ENCODE peak calls at places on chromosomes 13 and 19, in four cellular contexts. P is adrenal gland, F is right lobe of liver, B is Peyer's patch. L is an unnamed sample. For H3K36me3, the result is how much of the 10 kb centered on the place peaks cover.

GRCh38 chr19:41965127-41965526 is 6.0 kb upstream of the RABAC1 start:
- DNase-seq in P (no peak), F (no peak), B (no peak), L (no peak)

GRCh38 chr19:13817615-13818371 is 22.6 kb downstream of the ZSWIM4 start:
- DNase-seq in B (peak), F (no peak), P (no peak), L (no peak)

GRCh38 chr19:46932346-46932745 is 71.5 kb downstream of the ARHGAP35 start:
- DNase-seq in F (no peak), P (no peak), B (no peak), L (no peak)

GRCh38 chr19:47698631-47699359 is 14.4 kb upstream of the EHD2 start:
- DNase-seq in P (no peak), F (no peak), B (no peak), L (no peak)

GRCh38 chr19:35696835-35697234 is 7.5 kb upstream of the ZBTB32 start:
- DNase-seq in B (no peak), P (no peak), F (no peak), L (no peak)

GRCh38 chr19:43997631-43998290 is 5.0 kb upstream of the ZNF230 start:
- DNase-seq in B (no peak), F (no peak), P (peak), L (no peak)

GRCh38 chr13:27425151-27425917 is 915 bp downstream of the GTF3A start:
- DNase-seq in P (peak), B (no peak), F (no peak), L (no peak)

GRCh38 chr13:21694831-21695230 is 24.0 kb downstream of the FGF9 start:
- DNase-seq in B (no peak), F (no peak), P (no peak), L (no peak)

GRCh38 chr13:47326061-47326460 is 429.2 kb upstream of the HTR2A start:
- DNase-seq in F (no peak), B (no peak), P (no peak), L (no peak)

GRCh38 chr19:3665681-3666544 is 34.4 kb downstream of the PIP5K1C start:
- DNase-seq in B (peak), F (peak), P (peak), L (peak)

GRCh38 chr13:53238241-53238640 is 209.6 kb downstream of the OLFM4 start:
- DNase-seq in P (no peak), F (no peak), B (no peak), L (no peak)

GRCh38 chr13:30108913-30109237 is 198.5 kb downstream of the KATNAL1 start:
- DNase-seq in P (no peak), B (peak), F (peak), L (no peak)

GRCh38 chr19:42250249-42250665 is 4.7 kb downstream of the ERF start:
- DNase-seq in P (peak), B (no peak), F (no peak), L (no peak)

GRCh38 chr19:3098515-3099346 is 4.6 kb downstream of the GNA11 start:
- DNase-seq in B (peak), P (peak), F (peak), L (no peak)

GRCh38 chr13:110574161-110574560 is 12.6 kb upstream of the RAB20 start:
- DNase-seq in F (peak), P (no peak), B (no peak), L (no peak)

GRCh38 chr13:43573787-43574562 is 212.8 kb downstream of the ENOX1 start:
- DNase-seq in F (no peak), P (no peak), B (no peak), L (no peak)

GRCh38 chr13:52173373-52173772 is 14.0 kb upstream of the NEK3 start:
- DNase-seq in B (no peak), F (no peak), P (no peak), L (no peak)

DNA sequence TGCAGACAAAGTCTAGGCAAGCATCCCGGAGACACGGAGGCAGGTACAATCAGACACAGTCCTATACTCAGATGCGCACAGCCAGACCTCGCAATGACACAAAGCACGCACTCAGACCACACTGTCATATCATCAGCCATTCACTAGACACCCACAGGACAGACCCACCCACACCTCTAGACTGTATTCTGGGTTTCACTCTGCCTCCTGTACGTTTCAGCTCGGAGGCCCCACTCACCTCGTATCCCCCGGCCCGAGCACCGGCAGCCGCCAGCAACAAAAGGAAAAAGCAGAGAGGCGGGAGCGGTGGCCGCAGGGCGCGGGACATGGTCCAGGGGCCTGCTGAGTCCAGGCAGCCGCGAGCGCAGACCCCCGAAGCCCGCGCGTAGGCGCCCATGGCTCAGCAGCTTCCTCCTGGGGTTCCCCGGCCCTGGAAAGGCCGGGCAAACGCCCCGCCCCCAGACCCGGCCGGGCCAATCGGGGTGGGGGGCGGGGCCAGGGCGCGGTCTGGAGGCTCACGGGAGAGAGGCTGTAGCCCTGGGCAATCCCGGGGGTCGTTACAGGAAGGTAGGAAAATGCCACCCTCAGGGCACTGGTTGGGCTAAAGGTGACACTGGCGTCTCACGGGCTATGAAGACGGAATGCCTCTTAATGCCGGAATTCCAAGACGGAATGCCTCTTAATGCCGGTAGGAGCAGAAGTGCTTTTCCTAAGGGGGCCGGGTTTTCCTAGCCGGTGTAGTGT is at the start of the genes MAN2B1 and WDR83:
- DNase-seq in P (peak), F (peak), B (peak), L (peak)
- TF ChIP-seq POLR2A in P (peak), F (peak), B (peak), L (no peak)

GRCh38 chr13:78806457-78806856 is 147.5 kb upstream of the OBI1 start:
- DNase-seq in F (no peak), B (no peak), P (no peak), L (no peak)
- TF ChIP-seq CTCF in F (no peak), B (peak), P (peak), L (no peak)

DNA sequence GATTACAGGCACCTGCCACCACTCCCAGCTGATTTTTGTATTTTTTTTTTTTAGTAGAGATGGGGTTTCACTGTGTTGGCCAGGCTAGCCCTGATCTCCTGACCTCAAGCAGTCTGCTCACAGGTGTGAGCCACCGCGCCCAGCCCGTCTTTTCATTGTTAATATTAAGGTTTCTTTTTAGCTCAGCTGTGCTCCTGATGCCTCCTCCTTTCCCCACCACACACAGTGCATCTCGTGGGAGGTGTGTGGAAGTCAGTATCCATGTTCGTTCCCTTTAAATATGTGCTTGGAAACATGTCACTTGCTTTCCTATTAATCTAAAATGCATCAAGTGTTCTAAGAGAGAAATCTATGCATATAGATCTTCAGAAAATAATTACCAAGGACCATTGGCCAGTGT is 53.5 kb downstream of the IPO5 start:
- DNase-seq in B (no peak), P (no peak), F (no peak), L (no peak)
- H3K36me3 ChIP-seq in B (under half), P (under half), F (under half), L (half or more)

DNA sequence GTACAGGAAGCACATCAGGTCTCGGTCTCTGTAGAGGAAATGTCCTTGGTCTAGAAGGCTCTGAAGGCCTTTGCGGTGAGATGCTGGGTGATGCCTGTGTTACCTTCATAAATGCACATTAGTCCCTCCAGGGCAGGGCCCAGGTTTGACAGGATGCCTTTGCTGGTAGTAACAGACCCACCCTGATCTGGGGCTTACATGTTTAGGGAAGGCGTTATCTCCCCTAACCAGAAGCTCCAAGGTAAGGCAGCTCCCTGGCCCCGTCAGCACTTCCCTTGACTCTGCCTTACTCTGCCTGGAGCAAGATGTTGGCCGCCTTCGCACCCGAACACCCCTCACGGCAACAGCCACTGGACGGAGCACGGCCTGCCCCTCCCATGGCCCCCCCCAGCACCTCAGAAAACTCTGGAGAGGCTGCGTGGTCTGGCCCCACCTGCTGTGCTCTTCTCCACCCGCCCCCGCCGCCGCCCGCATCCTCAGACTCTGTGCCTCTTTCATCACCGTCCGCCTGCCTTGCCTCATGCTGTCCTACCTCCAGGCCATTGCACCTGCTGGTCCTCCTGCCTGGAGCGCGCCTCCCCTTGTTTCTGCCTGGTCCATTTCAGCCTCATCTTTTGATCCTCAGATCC is 9.1 kb downstream of the AP2A1 start:
- DNase-seq in P (no peak), B (no peak), F (no peak), L (no peak)
- TF ChIP-seq POLR2A in P (no peak), B (no peak), F (no peak), L (no peak)

GRCh38 chr13:24313449-24313848 is 4.1 kb downstream of the C1QTNF9 start:
- DNase-seq in B (no peak), F (no peak), P (no peak), L (no peak)
- TF ChIP-seq CTCF in B (no peak), F (peak), P (no peak), L (no peak)

DNA sequence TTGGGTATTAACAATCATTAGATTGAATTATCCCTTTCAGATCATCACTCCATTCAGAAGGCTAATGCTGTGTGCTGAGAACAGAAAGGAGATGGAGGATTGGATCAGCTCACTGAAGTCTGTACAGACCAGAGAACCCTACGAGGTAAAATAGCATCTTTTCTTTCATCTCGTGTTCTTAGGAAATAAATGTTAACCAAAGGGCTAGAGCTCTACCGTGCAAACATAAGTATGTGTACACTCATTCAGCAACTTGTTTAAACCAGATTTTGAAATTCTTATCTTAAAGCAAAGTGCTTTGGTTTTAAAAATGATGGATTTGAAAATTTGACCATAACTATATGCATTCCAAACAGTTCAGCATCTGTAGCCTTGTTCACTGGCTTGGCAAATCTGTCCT is 106.8 kb downstream of the DGKH start:
- DNase-seq in F (no peak), P (no peak), B (no peak), L (no peak)
- H3K36me3 ChIP-seq in F (under half), P (under half), B (under half), L (under half)

DNA sequence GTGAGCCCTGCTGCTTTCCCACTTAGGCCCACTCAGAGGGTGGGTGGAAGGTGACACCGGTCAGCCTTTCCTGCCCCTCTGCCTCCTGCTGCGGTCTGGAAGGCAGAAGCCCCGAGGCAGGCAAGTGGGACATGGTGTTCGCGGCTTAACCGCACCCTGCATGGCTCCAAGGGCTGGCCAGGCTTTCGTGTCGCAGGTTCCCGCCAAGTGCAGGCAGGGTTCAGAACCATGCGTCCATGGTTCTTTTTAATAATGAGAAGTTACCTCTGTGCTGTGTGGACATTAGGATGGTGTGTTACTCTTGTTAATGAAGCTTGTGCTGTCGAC is 969 bp downstream of the DGKH start:
- DNase-seq in F (no peak), P (no peak), B (no peak), L (no peak)
- TF ChIP-seq POLR2A in F (no peak), P (peak), B (no peak), L (no peak)